ENCODE peak calls at places on chromosomes 12 and 14, in five cellular contexts. V, E, M, P and H are unnamed samples.

GRCh38 chr12:124941170-124941527 is 26.7 kb upstream of the UBC start:
- DNase-seq in E (no peak), P (no peak), M (no peak), V (no peak), H (no peak)

GRCh38 chr12:67651380-67651695 is 2.8 kb downstream of the DYRK2 start:
- DNase-seq in E (no peak), P (no peak), M (peak), V (no peak), H (no peak)

GRCh38 chr14:97298331-97298730 is 501.1 kb downstream of the VRK1 start:
- DNase-seq in E (no peak), M (no peak), P (no peak), V (no peak), H (peak)

GRCh38 chr14:21880918-21881317 is 207.3 kb upstream of the OR4E1 start:
- DNase-seq in V (no peak), E (no peak), M (no peak), P (no peak), H (no peak)

GRCh38 chr12:102702447-102703114 is 214.5 kb downstream of the PAH start:
- DNase-seq in E (peak), V (peak), P (no peak), M (peak), H (peak)

GRCh38 chr14:43184540-43184939 is 1322.5 kb downstream of the FSCB start:
- DNase-seq in V (no peak), P (no peak), E (no peak), M (no peak), H (no peak)

GRCh38 chr12:77725611-77726010 is 105.1 kb upstream of the NAV3 start:
- DNase-seq in V (no peak), M (no peak), P (no peak), E (no peak), H (no peak)

GRCh38 chr12:107079172-107080011 is 14.0 kb downstream of the CRY1 start:
- DNase-seq in P (no peak), V (no peak), M (no peak), E (no peak), H (no peak)

GRCh38 chr12:124480469-124481256 is 86.7 kb downstream of the NCOR2 start:
- DNase-seq in P (peak), E (no peak), V (peak), M (peak), H (peak)